ENCODE peak calls at places on chromosomes 1 and 21, in ten cellular contexts. O, D, A, Q, S, R, P, Z, E and X are unnamed samples.

GRCh38 chr1:119327066-119327435 is 41.5 kb upstream of the HAO2 start:
- DNase-seq in O (no peak), D (no peak), A (no peak), Q (peak; percentile 12), S (no peak), R (no peak), P (no peak), Z (no peak), E (peak; percentile 10), X (no peak)

GRCh38 chr1:192100686-192101468 is 57.4 kb upstream of the RGS18 start:
- DNase-seq in O (no peak), D (no peak), A (no peak), Q (no peak), S (no peak), R (no peak), P (no peak), Z (no peak), E (no peak), X (peak; percentile 84)

GRCh38 chr1:228287541-228288425 is 79.9 kb downstream of the OBSCN start:
- DNase-seq in O (no peak), D (no peak), A (no peak), Q (no peak), S (no peak), R (no peak), P (no peak), Z (no peak), E (no peak), X (no peak)

GRCh38 chr21:36065497-36066036 is 4.3 kb upstream of the CBR1 start:
- DNase-seq in O (no peak), D (no peak), A (no peak), Q (peak; percentile 64), S (no peak), R (no peak), P (no peak), Z (no peak), E (peak; percentile 58), X (peak; percentile 42)

GRCh38 chr1:241716915-241717651 is 65.0 kb downstream of the WDR64 start:
- DNase-seq in O (no peak), D (no peak), A (no peak), Q (peak; percentile 15), S (no peak), R (no peak), P (no peak), Z (no peak), E (no peak), X (no peak)

GRCh38 chr1:70768211-70768610 is 279.4 kb downstream of the PTGER3 start:
- DNase-seq in O (no peak), D (no peak), A (no peak), Q (no peak), S (no peak), R (no peak), P (no peak), Z (no peak), E (no peak), X (no peak)

GRCh38 chr1:6734579-6735397 is 33.2 kb upstream of the DNAJC11 start:
- DNase-seq in O (no peak), D (no peak), A (no peak), Q (peak; percentile 21), S (no peak), R (no peak), P (no peak), Z (no peak), E (peak; percentile 26), X (peak; percentile 13)

GRCh38 chr1:58929667-58930325 is 145.9 kb upstream of the JUN start:
- DNase-seq in O (no peak), D (no peak), A (peak; percentile 86), Q (peak; percentile 30), S (no peak), R (no peak), P (no peak), Z (no peak), E (peak; percentile 36), X (peak; percentile 64)

GRCh38 chr21:38491536-38491935 is 6.7 kb downstream of the ERG start:
- DNase-seq in O (no peak), D (no peak), A (no peak), Q (no peak), S (no peak), R (no peak), P (no peak), Z (no peak), E (no peak), X (no peak)

DNA sequence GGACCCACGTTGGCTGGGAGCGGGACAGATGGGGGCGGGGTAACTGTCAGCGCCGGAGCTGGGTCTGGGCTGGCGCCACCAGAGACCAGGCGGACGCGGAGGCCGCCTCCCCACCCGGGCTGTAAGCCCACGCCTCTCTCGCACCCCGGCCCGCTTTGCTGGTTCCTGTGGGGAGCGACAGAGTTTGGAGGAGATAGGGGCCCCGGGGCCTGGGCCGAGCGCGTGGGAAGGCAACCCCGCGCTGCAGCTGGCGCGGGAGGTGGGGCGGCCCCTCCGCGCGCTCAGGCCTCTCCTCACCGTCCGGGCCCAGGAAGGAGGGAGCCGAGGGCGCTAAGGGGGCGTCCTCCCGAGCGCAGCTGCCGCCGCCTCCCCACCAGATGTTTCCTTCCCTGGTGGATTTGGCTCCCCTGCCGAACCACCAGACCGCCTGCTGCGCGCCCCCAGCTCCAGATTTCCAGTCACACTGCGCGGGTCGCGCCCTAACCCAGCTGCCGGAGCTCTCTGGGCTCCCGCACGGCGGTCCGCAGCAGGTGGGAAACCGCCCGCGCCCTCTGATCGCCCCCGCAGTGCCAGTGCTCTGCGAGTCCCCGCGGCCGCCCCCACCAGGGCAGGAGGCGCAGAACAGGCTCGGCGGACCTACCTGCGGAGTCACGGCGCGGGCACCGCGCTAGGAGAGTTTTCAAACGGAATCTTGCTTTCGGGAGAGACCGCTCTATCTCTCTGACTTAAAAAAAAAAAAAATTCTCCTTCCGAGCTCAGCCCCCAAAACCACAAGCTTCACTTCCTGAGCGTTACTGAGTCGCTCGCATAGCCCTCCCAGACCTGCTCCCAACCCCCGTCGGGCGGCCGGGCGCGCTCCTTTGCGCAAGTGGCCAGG is 1.1 kb downstream of the GFI1 start:
- DNase-seq in O (no peak), D (peak; percentile 41), A (peak; percentile 82), Q (no peak), S (peak; percentile 74), R (no peak), P (peak; percentile 51), Z (peak; percentile 51), E (peak; percentile 28), X (peak; percentile 53)
- H3K4me1 ChIP-seq in O (peaks cover 54% of the 10 kb centered on the region), D (peaks cover 3% of the 10 kb centered on the region), A (peaks cover 66% of the 10 kb centered on the region), Q (no peaks in the 10 kb centered on the region), S (peaks cover 25% of the 10 kb centered on the region), R (peaks cover 53% of the 10 kb centered on the region), P (peaks cover 7% of the 10 kb centered on the region), Z (peaks cover 24% of the 10 kb centered on the region), E (peaks cover 56% of the 10 kb centered on the region), X (peaks cover 40% of the 10 kb centered on the region)

GRCh38 chr1:114695430-114696093 is at the start of gene AMPD1:
- DNase-seq in O (no peak), D (no peak), A (peak; percentile 11), Q (peak; percentile 75), S (no peak), R (no peak), P (no peak), Z (no peak), E (peak; percentile 29), X (no peak)

GRCh38 chr1:114691061-114691460 is 4.3 kb downstream of the AMPD1 start:
- DNase-seq in O (no peak), D (no peak), A (no peak), Q (peak; percentile 15), S (no peak), R (no peak), P (no peak), Z (no peak), E (no peak), X (no peak)

GRCh38 chr1:114696810-114697209 is 1.5 kb upstream of the AMPD1 start:
- DNase-seq in O (no peak), D (no peak), A (no peak), Q (no peak), S (no peak), R (no peak), P (no peak), Z (no peak), E (no peak), X (no peak)

GRCh38 chr1:114692947-114693346 is 2.4 kb downstream of the AMPD1 start:
- DNase-seq in O (no peak), D (no peak), A (no peak), Q (no peak), S (no peak), R (no peak), P (no peak), Z (no peak), E (no peak), X (no peak)

GRCh38 chr1:114694540-114695310 is 621 bp downstream of the AMPD1 start:
- DNase-seq in O (no peak), D (no peak), A (no peak), Q (no peak), S (no peak), R (no peak), P (no peak), Z (no peak), E (no peak), X (no peak)
- H3K4me1 ChIP-seq in O (no peaks in the 10 kb centered on the region), D (no peaks in the 10 kb centered on the region), A (no peaks in the 10 kb centered on the region), Q (no peaks in the 10 kb centered on the region), S (no peaks in the 10 kb centered on the region), R (no peaks in the 10 kb centered on the region), P (no peaks in the 10 kb centered on the region), Z (no peaks in the 10 kb centered on the region), E (no peaks in the 10 kb centered on the region), X (no peaks in the 10 kb centered on the region)

GRCh38 chr1:32219022-32219421 is 3.1 kb downstream of the TMEM234 start:
- DNase-seq in O (no peak), D (no peak), A (no peak), Q (no peak), S (no peak), R (no peak), P (no peak), Z (no peak), E (peak; percentile 40), X (no peak)

GRCh38 chr1:32220746-32221580 is 1.2 kb downstream of the TMEM234 start:
- DNase-seq in O (no peak), D (no peak), A (no peak), Q (no peak), S (no peak), R (no peak), P (no peak), Z (peak; percentile 68), E (no peak), X (no peak)

GRCh38 chr1:32221581-32221979 is 573 bp downstream of the TMEM234 start:
- DNase-seq in O (no peak), D (no peak), A (no peak), Q (no peak), S (no peak), R (no peak), P (no peak), Z (no peak), E (peak; percentile 25), X (no peak)

GRCh38 chr1:32215629-32216505 is 6.3 kb downstream of the TMEM234 start:
- DNase-seq in O (peak; percentile 56), D (peak; percentile 56), A (peak; percentile 76), Q (peak; percentile 47), S (peak; percentile 32), R (peak; percentile 58), P (peak; percentile 32), Z (peak; percentile 81), E (peak; percentile 76), X (peak; percentile 43)
- H3K4me1 ChIP-seq in O (peaks cover 4% of the 10 kb centered on the region), D (no peaks in the 10 kb centered on the region), A (peaks cover 28% of the 10 kb centered on the region), Q (peaks cover 7% of the 10 kb centered on the region), S (peaks cover 14% of the 10 kb centered on the region), R (peaks cover 9% of the 10 kb centered on the region), P (peaks cover 3% of the 10 kb centered on the region), Z (peaks cover 11% of the 10 kb centered on the region), E (peaks cover 5% of the 10 kb centered on the region), X (peaks cover 2% of the 10 kb centered on the region)

DNA sequence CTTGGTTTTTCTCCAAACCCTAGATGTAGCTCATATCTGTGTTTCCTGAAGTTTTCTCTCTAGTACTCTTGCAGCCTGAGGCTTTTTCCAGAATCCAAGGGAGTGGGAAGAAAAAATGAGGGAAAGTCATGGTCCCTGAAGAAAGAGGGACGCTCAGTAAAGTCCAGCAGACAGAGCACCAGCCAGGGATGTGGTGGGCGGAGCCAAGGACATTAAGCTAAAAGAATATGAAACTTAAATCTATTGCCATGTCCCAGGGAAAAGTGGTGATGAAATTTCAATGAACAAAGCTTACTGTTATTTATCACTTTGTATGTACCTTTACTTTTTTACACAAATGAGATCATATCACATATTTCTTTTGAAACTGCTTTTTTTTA is 430.2 kb downstream of the USP25 start:
- DNase-seq in O (no peak), D (no peak), A (no peak), Q (no peak), S (no peak), R (no peak), P (no peak), Z (no peak), E (no peak), X (no peak)
- H3K4me1 ChIP-seq in O (no peaks in the 10 kb centered on the region), D (no peaks in the 10 kb centered on the region), A (no peaks in the 10 kb centered on the region), Q (no peaks in the 10 kb centered on the region), S (no peaks in the 10 kb centered on the region), R (no peaks in the 10 kb centered on the region), P (no peaks in the 10 kb centered on the region), Z (no peaks in the 10 kb centered on the region), E (no peaks in the 10 kb centered on the region), X (no peaks in the 10 kb centered on the region)